ENCODE peak calls at places on chromosomes 16 and 17, in seven cellular contexts. One of them, this sample, is unnamed.
A peak's percentile ranks its signal among the peaks of the same experiment; 100 is the strongest.

GRCh38 chr17:57758654-57759053 is 13.6 kb upstream of the CCDC182 start:
- DNase-seq in H1: no peak
- DNase-seq in A549: no peak
- DNase-seq in HCT116: no peak
- DNase-seq in GM12878: no peak
- DNase-seq in K562: no peak
- DNase-seq in HepG2: no peak
- DNase-seq in this sample: no peak

GRCh38 chr17:31598921-31599571 is 207.6 kb downstream of the RAB11FIP4 start:
- DNase-seq in H1: no peak
- DNase-seq in A549: peak; percentile 43
- DNase-seq in HCT116: no peak
- DNase-seq in GM12878: no peak
- DNase-seq in K562: no peak
- DNase-seq in HepG2: peak; percentile 40
- DNase-seq in this sample: no peak

GRCh38 chr17:39016193-39017153 is 49.3 kb upstream of the FBXO47 start:
- DNase-seq in H1: no peak
- DNase-seq in A549: no peak
- DNase-seq in HCT116: no peak
- DNase-seq in GM12878: no peak
- DNase-seq in K562: no peak
- DNase-seq in HepG2: no peak
- DNase-seq in this sample: peak; percentile 22

GRCh38 chr16:12674096-12674495 is 129.6 kb downstream of the CPPED1 start:
- DNase-seq in H1: no peak
- DNase-seq in A549: peak; percentile 9
- DNase-seq in HCT116: no peak
- DNase-seq in GM12878: no peak
- DNase-seq in K562: no peak
- DNase-seq in HepG2: no peak
- DNase-seq in this sample: peak; percentile 46

GRCh38 chr16:66741131-66741900 is 10.1 kb downstream of the DYNC1LI2 start:
- DNase-seq in H1: no peak
- DNase-seq in A549: peak; percentile 77
- DNase-seq in HCT116: peak; percentile 48
- DNase-seq in GM12878: no peak
- DNase-seq in K562: peak; percentile 49
- DNase-seq in HepG2: peak; percentile 20
- DNase-seq in this sample: peak; percentile 88

GRCh38 chr17:67051155-67051538 is 6.8 kb downstream of the CACNG1 start:
- DNase-seq in H1: no peak
- DNase-seq in A549: no peak
- DNase-seq in HCT116: no peak
- DNase-seq in GM12878: no peak
- DNase-seq in K562: no peak
- DNase-seq in HepG2: no peak
- DNase-seq in this sample: no peak

GRCh38 chr17:27384261-27384701 is 72.0 kb upstream of the KSR1 start:
- DNase-seq in H1: no peak
- DNase-seq in A549: peak; percentile 67
- DNase-seq in HCT116: no peak
- DNase-seq in GM12878: no peak
- DNase-seq in K562: no peak
- DNase-seq in HepG2: no peak
- DNase-seq in this sample: peak; percentile 96

GRCh38 chr17:62100050-62100449 is 35.0 kb upstream of the MED13 start:
- DNase-seq in H1: no peak
- DNase-seq in A549: no peak
- DNase-seq in HCT116: no peak
- DNase-seq in GM12878: no peak
- DNase-seq in K562: no peak
- DNase-seq in HepG2: no peak
- DNase-seq in this sample: no peak

GRCh38 chr17:1532836-1533602 is 16.6 kb upstream of the INPP5K start:
- DNase-seq in H1: peak; percentile 31
- DNase-seq in A549: peak; percentile 62
- DNase-seq in HCT116: no peak
- DNase-seq in GM12878: no peak
- DNase-seq in K562: peak; percentile 27
- DNase-seq in HepG2: no peak
- DNase-seq in this sample: no peak

GRCh38 chr17:64183815-64184397 is 54.0 kb upstream of the ERN1 start:
- DNase-seq in H1: no peak
- DNase-seq in A549: no peak
- DNase-seq in HCT116: no peak
- DNase-seq in GM12878: no peak
- DNase-seq in K562: no peak
- DNase-seq in HepG2: no peak
- DNase-seq in this sample: peak; percentile 77

GRCh38 chr17:39740357-39741111 is 2.8 kb downstream of the GRB7 start:
- DNase-seq in H1: peak; percentile 92
- DNase-seq in A549: peak; percentile 66
- DNase-seq in HCT116: peak; percentile 43
- DNase-seq in GM12878: no peak
- DNase-seq in K562: peak; percentile 71
- DNase-seq in HepG2: peak; percentile 90
- DNase-seq in this sample: peak; percentile 45

GRCh38 chr16:67342616-67343015 is 16.0 kb downstream of the LRRC36 start:
- DNase-seq in H1: no peak
- DNase-seq in A549: no peak
- DNase-seq in HCT116: no peak
- DNase-seq in GM12878: no peak
- DNase-seq in K562: no peak
- DNase-seq in HepG2: no peak
- DNase-seq in this sample: no peak

GRCh38 chr17:51640108-51640622 is 379.8 kb downstream of the UTP18 start:
- DNase-seq in H1: no peak
- DNase-seq in A549: peak; percentile 85
- DNase-seq in HCT116: peak; percentile 22
- DNase-seq in GM12878: no peak
- DNase-seq in K562: peak; percentile 17
- DNase-seq in HepG2: peak; percentile 16
- DNase-seq in this sample: no peak

GRCh38 chr17:21470861-21471260 is 94.7 kb downstream of the KCNJ12 start:
- DNase-seq in H1: no peak
- DNase-seq in A549: no peak
- DNase-seq in HCT116: no peak
- DNase-seq in GM12878: no peak
- DNase-seq in K562: no peak
- DNase-seq in HepG2: no peak
- DNase-seq in this sample: no peak

GRCh38 chr16:66248096-66248495 is 118.4 kb upstream of the CDH5 start:
- DNase-seq in H1: no peak
- DNase-seq in A549: no peak
- DNase-seq in HCT116: no peak
- DNase-seq in GM12878: no peak
- DNase-seq in K562: no peak
- DNase-seq in HepG2: no peak
- DNase-seq in this sample: peak; percentile 77

GRCh38 chr17:7839890-7840260 is 5.9 kb downstream of the KDM6B start:
- DNase-seq in H1: no peak
- DNase-seq in A549: peak; percentile 80
- DNase-seq in HCT116: no peak
- DNase-seq in GM12878: no peak
- DNase-seq in K562: no peak
- DNase-seq in HepG2: peak; percentile 28
- DNase-seq in this sample: peak; percentile 55

GRCh38 chr17:72687941-72688340 is 404.5 kb downstream of the SLC39A11 start:
- DNase-seq in H1: no peak
- DNase-seq in A549: no peak
- DNase-seq in HCT116: no peak
- DNase-seq in GM12878: no peak
- DNase-seq in K562: no peak
- DNase-seq in HepG2: no peak
- DNase-seq in this sample: no peak

GRCh38 chr16:74760007-74760767 is 14.4 kb downstream of the FA2H start:
- DNase-seq in H1: no peak
- DNase-seq in A549: peak; percentile 85
- DNase-seq in HCT116: no peak
- DNase-seq in GM12878: no peak
- DNase-seq in K562: no peak
- DNase-seq in HepG2: no peak
- DNase-seq in this sample: peak; percentile 90

GRCh38 chr16:23836404-23837291 is 865 bp downstream of the PRKCB start:
- DNase-seq in H1: no peak
- DNase-seq in A549: no peak
- DNase-seq in HCT116: no peak
- DNase-seq in GM12878: no peak
- DNase-seq in K562: peak; percentile 71
- DNase-seq in HepG2: no peak
- DNase-seq in this sample: no peak

GRCh38 chr17:81239714-81240555 is 817 bp downstream of the NDUFAF8 start:
- DNase-seq in H1: no peak
- DNase-seq in A549: peak; percentile 54
- DNase-seq in HCT116: no peak
- DNase-seq in GM12878: no peak
- DNase-seq in K562: peak; percentile 48
- DNase-seq in HepG2: no peak
- DNase-seq in this sample: peak; percentile 6

DNA sequence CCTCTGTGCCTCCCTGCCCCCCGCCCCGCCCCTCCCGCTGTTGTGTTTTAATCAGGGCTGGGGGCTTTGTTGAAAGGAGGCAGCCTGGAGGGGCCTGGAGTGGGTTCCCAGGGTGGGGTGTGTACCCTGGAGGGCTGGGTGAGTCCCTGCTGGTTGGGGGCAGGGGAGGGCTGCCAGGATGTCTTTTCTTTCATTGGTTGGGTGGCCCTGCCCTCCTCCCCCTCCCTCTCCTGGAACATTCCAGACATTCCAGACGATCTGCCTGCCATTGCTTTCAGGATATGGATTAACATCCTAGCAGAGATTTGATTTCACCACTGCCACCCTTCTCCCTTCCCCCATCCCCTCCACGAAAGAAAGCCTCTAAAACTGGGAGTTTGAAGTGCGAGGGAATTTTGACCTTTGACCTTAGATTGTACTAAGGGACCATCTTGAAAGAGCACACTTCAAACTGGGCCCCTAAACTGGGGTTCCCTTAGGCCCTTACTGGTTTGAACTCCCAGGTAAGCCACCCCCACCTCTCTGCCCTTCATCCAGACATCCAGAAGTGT is 25.3 kb downstream of the IGF2BP1 start:
- DNase-seq in H1: peak; percentile 92
- DNase-seq in A549: peak; percentile 69
- DNase-seq in HCT116: no peak
- DNase-seq in GM12878: no peak
- DNase-seq in K562: peak; percentile 51
- DNase-seq in HepG2: peak; percentile 76
- DNase-seq in this sample: peak; percentile 49
- TF ChIP-seq RAD21 in H1: peak; percentile 7
- TF ChIP-seq RAD21 in A549: no peak
- TF ChIP-seq RAD21 in HCT116: no peak
- TF ChIP-seq RAD21 in GM12878: no peak
- TF ChIP-seq RAD21 in K562: no peak
- TF ChIP-seq RAD21 in HepG2: no peak
- TF ChIP-seq RAD21 in this sample: no peak

DNA sequence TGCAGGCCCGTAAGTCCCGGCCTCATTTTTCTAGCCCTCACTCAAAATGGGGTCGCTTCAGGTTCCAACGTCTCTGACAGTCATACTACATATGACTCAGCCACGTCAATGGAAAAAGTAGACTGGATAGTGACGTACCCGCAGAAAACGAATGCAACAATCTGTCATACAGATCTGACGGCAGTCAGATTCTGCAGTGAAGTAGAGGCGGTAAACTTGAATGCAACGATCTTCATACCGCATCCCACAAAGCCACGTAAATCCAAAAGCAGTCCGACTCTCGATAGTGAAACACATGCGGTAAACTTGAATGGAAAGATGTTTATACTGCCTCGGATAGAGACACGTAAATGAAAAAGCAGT is 38.4 kb upstream of the ARL4D start:
- DNase-seq in H1: no peak
- DNase-seq in A549: peak; percentile 80
- DNase-seq in HCT116: no peak
- DNase-seq in GM12878: no peak
- DNase-seq in K562: no peak
- DNase-seq in HepG2: peak; percentile 73
- DNase-seq in this sample: peak; percentile 97
- TF ChIP-seq POLR2A in H1: no peak
- TF ChIP-seq POLR2A in A549: no peak
- TF ChIP-seq POLR2A in HCT116: no peak
- TF ChIP-seq POLR2A in GM12878: no peak
- TF ChIP-seq POLR2A in K562: no peak
- TF ChIP-seq POLR2A in HepG2: no peak
- TF ChIP-seq POLR2A in this sample: no peak

GRCh38 chr17:50220811-50221210 is 19.4 kb upstream of the COL1A1 start:
- DNase-seq in H1: no peak
- DNase-seq in A549: no peak
- DNase-seq in HCT116: no peak
- DNase-seq in GM12878: no peak
- DNase-seq in K562: no peak
- DNase-seq in HepG2: no peak
- DNase-seq in this sample: no peak

GRCh38 chr17:50218771-50219315 is 17.4 kb upstream of the COL1A1 start:
- DNase-seq in H1: no peak
- DNase-seq in A549: peak; percentile 72
- DNase-seq in HCT116: peak; percentile 49
- DNase-seq in GM12878: no peak
- DNase-seq in K562: no peak
- DNase-seq in HepG2: peak; percentile 87
- DNase-seq in this sample: peak; percentile 96

GRCh38 chr17:50218071-50218759 is 16.8 kb upstream of the COL1A1 start:
- DNase-seq in H1: no peak
- DNase-seq in A549: no peak
- DNase-seq in HCT116: no peak
- DNase-seq in GM12878: no peak
- DNase-seq in K562: no peak
- DNase-seq in HepG2: no peak
- DNase-seq in this sample: peak; percentile 65

GRCh38 chr17:50219939-50220465 is 18.6 kb upstream of the COL1A1 start:
- DNase-seq in H1: no peak
- DNase-seq in A549: no peak
- DNase-seq in HCT116: no peak
- DNase-seq in GM12878: no peak
- DNase-seq in K562: no peak
- DNase-seq in HepG2: peak; percentile 87
- DNase-seq in this sample: peak; percentile 75

GRCh38 chr17:50219345-50219744 is 17.9 kb upstream of the COL1A1 start:
- DNase-seq in H1: no peak
- DNase-seq in A549: peak; percentile 43
- DNase-seq in HCT116: no peak
- DNase-seq in GM12878: no peak
- DNase-seq in K562: no peak
- DNase-seq in HepG2: peak; percentile 47
- DNase-seq in this sample: peak; percentile 90
- TF ChIP-seq RAD21 in H1: no peak
- TF ChIP-seq RAD21 in A549: peak; percentile 2
- TF ChIP-seq RAD21 in HCT116: no peak
- TF ChIP-seq RAD21 in GM12878: no peak
- TF ChIP-seq RAD21 in K562: no peak
- TF ChIP-seq RAD21 in HepG2: no peak
- TF ChIP-seq RAD21 in this sample: no peak

DNA sequence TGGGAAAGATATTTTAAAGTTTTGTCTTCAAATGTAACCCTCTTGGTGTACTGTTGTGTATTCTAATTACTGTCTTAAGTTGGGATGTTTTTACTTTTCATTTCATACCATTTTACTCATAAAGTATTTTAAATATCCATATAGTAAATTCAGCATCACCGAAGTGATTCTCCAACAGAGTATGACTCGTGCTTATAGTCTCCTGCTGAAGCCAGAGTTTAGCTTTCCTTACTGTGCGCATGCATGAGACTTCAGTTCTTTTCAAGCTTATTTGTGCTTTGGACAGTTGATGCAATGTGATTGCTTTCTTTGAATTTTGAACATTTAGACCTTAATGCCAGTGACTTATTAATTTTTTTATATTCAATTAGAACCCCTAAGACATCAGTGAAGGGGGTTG is 7.4 kb upstream of the VPS35L start:
- DNase-seq in H1: no peak
- DNase-seq in A549: no peak
- DNase-seq in HCT116: no peak
- DNase-seq in GM12878: no peak
- DNase-seq in K562: no peak
- DNase-seq in HepG2: no peak
- DNase-seq in this sample: peak; percentile 52
- TF ChIP-seq POLR2A in H1: no peak
- TF ChIP-seq POLR2A in A549: no peak
- TF ChIP-seq POLR2A in HCT116: no peak
- TF ChIP-seq POLR2A in GM12878: no peak
- TF ChIP-seq POLR2A in K562: no peak
- TF ChIP-seq POLR2A in HepG2: no peak
- TF ChIP-seq POLR2A in this sample: no peak